ENCODE peak calls at places on chromosomes 5 and 9, in five cellular contexts. W is stimulated activated CD8-positive, alpha-beta memory T cell treated with anti-CD3 and anti-CD28 coated beads, Interleukin-4, amount 100 ng/mL, for 1 hour; V is T-helper 9 cell; M is anterior cingulate cortex; Y is activated naive CD8-positive, alpha-beta T cell treated with anti-CD3 and anti-CD28 coated beads, Interleukin-2, amount 10 ng/mL, durations not matched to agents 7 days and 5 days. B is an unnamed sample.

GRCh38 chr9:105993051-105993854 is 298.9 kb downstream of the TMEM38B start:
- DNase-seq in V (no peak), W (no peak), M (peak; percentile 29), Y (no peak), B (no peak)

GRCh38 chr9:121673576-121673975 is 22.1 kb downstream of the DAB2IP start:
- DNase-seq in V (no peak), Y (no peak), W (no peak), M (no peak), B (no peak)

GRCh38 chr5:82445729-82446349 is 167.7 kb upstream of the RPS23 start:
- DNase-seq in M (no peak), Y (no peak), V (no peak), W (no peak), B (no peak)

GRCh38 chr5:68505917-68506860 is 290.6 kb downstream of the PIK3R1 start:
- DNase-seq in V (no peak), Y (no peak), M (no peak), W (no peak), B (no peak)

GRCh38 chr5:151213803-151214613 is 9.9 kb downstream of the CCDC69 start:
- DNase-seq in Y (peak; percentile 81), M (no peak), W (peak; percentile 73), V (peak; percentile 75), B (peak; percentile 78)

GRCh38 chr5:73312146-73312871 is 136.3 kb downstream of the FOXD1 start:
- DNase-seq in M (no peak), V (no peak), Y (no peak), W (no peak), B (no peak)

GRCh38 chr5:10729320-10730133 is 31.5 kb downstream of the DAP start:
- DNase-seq in M (no peak), W (no peak), V (no peak), Y (no peak), B (no peak)

GRCh38 chr9:76316069-76316468 is 78.2 kb downstream of the RFK start:
- DNase-seq in V (no peak), W (no peak), Y (no peak), M (no peak), B (no peak)

GRCh38 chr9:131447148-131447547 is 53.3 kb downstream of the PRRC2B start:
- DNase-seq in W (no peak), V (no peak), Y (no peak), M (no peak), B (no peak)

GRCh38 chr9:37032713-37033112 is 1.4 kb downstream of the PAX5 start:
- DNase-seq in Y (no peak), M (no peak), V (no peak), W (no peak), B (no peak)

B was measured in T-helper 17 cell.